ENCODE peak calls at places on chromosomes 6 and 20, in five cellular contexts. Z is PC-3, E is GM23248, K is neural progenitor cell, H is SK-N-SH. F is an unnamed sample.

GRCh38 chr6:13278184-13278583 is 50.2 kb downstream of the TBC1D7 start:
- DNase-seq in Z (no peak), E (no peak), K (peak; percentile 56), H (peak; percentile 48), F (peak; percentile 30)

GRCh38 chr20:49318430-49319203 is 40.8 kb upstream of the ZNFX1 start:
- DNase-seq in Z (no peak), E (peak; percentile 23), K (peak; percentile 57), H (peak; percentile 67), F (no peak)

GRCh38 chr20:62887147-62887859 is 25.7 kb upstream of the TCFL5 start:
- DNase-seq in Z (peak; percentile 39), E (peak; percentile 94), K (no peak), H (peak; percentile 80), F (no peak)

GRCh38 chr6:96522469-96523009 is 933 bp downstream of the UFL1 start:
- DNase-seq in Z (no peak), E (peak; percentile 47), K (no peak), H (peak; percentile 7), F (peak; percentile 22)

GRCh38 chr6:89999154-89999553 is 104.9 kb downstream of the GJA10 start:
- DNase-seq in Z (no peak), E (peak; percentile 57), K (no peak), H (no peak), F (no peak)

GRCh38 chr20:31835977-31836852 is 9.2 kb downstream of the FOXS1 start:
- DNase-seq in Z (peak; percentile 94), E (peak; percentile 97), K (no peak), H (peak; percentile 57), F (peak; percentile 86)

GRCh38 chr6:169169941-169170582 is 83.6 kb downstream of the THBS2 start:
- DNase-seq in Z (no peak), E (no peak), K (no peak), H (no peak), F (no peak)

GRCh38 chr6:117449549-117450439 is 24.1 kb upstream of the ROS1 start:
- DNase-seq in Z (peak; percentile 77), E (peak; percentile 82), K (peak; percentile 77), H (peak; percentile 21), F (peak; percentile 67)

GRCh38 chr20:2752631-2753455 is 47.6 kb downstream of the CPXM1 start:
- DNase-seq in Z (peak; percentile 50), E (peak; percentile 70), K (peak; percentile 90), H (no peak), F (peak; percentile 42)

GRCh38 chr20:9323622-9324021 is 190.8 kb upstream of the LAMP5 start:
- DNase-seq in Z (peak; percentile 39), E (peak; percentile 32), K (peak; percentile 41), H (peak; percentile 16), F (no peak)

GRCh38 chr20:663315-664090 is 10.5 kb upstream of the SRXN1 start:
- DNase-seq in Z (no peak), E (peak; percentile 47), K (peak; percentile 26), H (no peak), F (no peak)

GRCh38 chr6:50853924-50854323 is 35.3 kb downstream of the TFAP2B start:
- DNase-seq in Z (no peak), E (no peak), K (no peak), H (no peak), F (no peak)

GRCh38 chr6:14210077-14210476 is 92.5 kb downstream of the CD83 start:
- DNase-seq in Z (no peak), E (no peak), K (no peak), H (peak; percentile 4), F (no peak)

GRCh38 chr20:45330476-45330875 is 17.7 kb downstream of the SDC4 start:
- DNase-seq in Z (no peak), E (no peak), K (no peak), H (no peak), F (no peak)

GRCh38 chr6:50804283-50804682 is 14.4 kb upstream of the TFAP2B start:
- DNase-seq in Z (no peak), E (no peak), K (no peak), H (no peak), F (no peak)

GRCh38 chr6:1605822-1606532 is 3.7 kb upstream of the FOXC1 start:
- DNase-seq in Z (no peak), E (peak; percentile 50), K (peak; percentile 56), H (no peak), F (no peak)

GRCh38 chr20:8424010-8424409 is 291.9 kb downstream of the PLCB1 start:
- DNase-seq in Z (no peak), E (peak; percentile 21), K (no peak), H (no peak), F (no peak)

GRCh38 chr20:37111926-37112455 is 16.2 kb upstream of the RBL1 start:
- DNase-seq in Z (no peak), E (peak; percentile 11), K (no peak), H (no peak), F (no peak)

GRCh38 chr6:141598487-141598886 is 534.2 kb upstream of the GJE1 start:
- DNase-seq in Z (peak; percentile 11), E (peak; percentile 46), K (no peak), H (no peak), F (no peak)

GRCh38 chr20:48625136-48625900 is 202.5 kb downstream of the PREX1 start:
- DNase-seq in Z (no peak), E (no peak), K (no peak), H (no peak), F (no peak)

GRCh38 chr6:36076178-36077088 is 48.8 kb downstream of the MAPK14 start:
- DNase-seq in Z (no peak), E (no peak), K (no peak), H (no peak), F (no peak)

GRCh38 chr6:119328254-119328653 is 21.3 kb downstream of the MAN1A1 start:
- DNase-seq in Z (no peak), E (no peak), K (no peak), H (no peak), F (no peak)

GRCh38 chr6:119326291-119327005 is 23.1 kb downstream of the MAN1A1 start:
- DNase-seq in Z (no peak), E (no peak), K (no peak), H (no peak), F (no peak)

GRCh38 chr6:119328866-119329806 is 20.4 kb downstream of the MAN1A1 start:
- DNase-seq in Z (no peak), E (no peak), K (no peak), H (peak; percentile 38), F (no peak)

GRCh38 chr6:119325559-119326240 is 23.9 kb downstream of the MAN1A1 start:
- DNase-seq in Z (no peak), E (no peak), K (no peak), H (no peak), F (no peak)

DNA sequence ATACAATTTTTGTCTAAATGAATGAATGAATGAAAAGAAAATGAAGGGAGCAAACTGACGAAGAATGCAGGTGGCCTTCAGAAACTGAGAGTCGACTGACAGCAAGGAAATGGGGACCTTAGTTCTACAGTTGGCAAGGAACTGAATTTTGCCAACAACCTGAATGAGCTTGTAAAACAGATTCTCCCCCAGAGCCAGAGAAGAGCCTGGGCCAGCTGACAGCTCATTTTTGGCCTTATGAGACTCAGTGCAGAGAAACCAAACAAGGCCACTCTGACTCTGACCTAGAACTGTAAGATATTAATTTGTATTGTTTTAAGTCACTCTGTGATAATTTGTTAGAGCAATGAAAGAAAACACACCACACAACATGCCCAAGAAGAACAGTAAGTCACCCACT is 21.8 kb downstream of the MAN1A1 start:
- DNase-seq in Z (no peak), E (no peak), K (no peak), H (no peak), F (peak; percentile 47)
- H3F3A ChIP-seq in Z (no peaks in the 10 kb centered on the region), E (no peaks in the 10 kb centered on the region), K (no peaks in the 10 kb centered on the region), H (no peaks in the 10 kb centered on the region), F (peaks cover 3% of the 10 kb centered on the region)

DNA sequence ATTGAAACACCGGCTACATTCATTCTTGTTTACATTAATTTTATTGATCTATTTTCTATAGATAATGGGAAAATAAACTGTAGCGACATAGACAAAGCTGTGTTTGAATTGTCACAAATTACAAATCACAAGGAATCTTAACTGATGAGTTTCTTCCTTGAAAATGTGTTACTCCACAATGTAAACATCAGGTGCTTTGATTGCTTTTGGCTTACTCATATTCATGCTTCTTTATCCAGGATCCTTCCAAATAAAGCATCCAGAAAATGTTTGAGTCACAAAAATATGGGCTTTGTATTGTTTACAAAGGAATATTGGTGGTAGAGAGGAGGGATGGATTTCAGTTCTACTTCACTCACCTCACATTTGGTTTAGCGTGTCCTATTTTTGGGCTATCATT is 64.0 kb downstream of the BMP2 start:
- DNase-seq in Z (peak; percentile 47), E (no peak), K (no peak), H (no peak), F (no peak)
- TF ChIP-seq EZH2phosphoT487 in Z (no peak), E (no peak), K (no peak), H (no peak), F (no peak)

GRCh38 chr6:44074383-44075136 is 52.7 kb downstream of the MRPL14 start:
- DNase-seq in Z (peak; percentile 86), E (peak; percentile 91), K (peak; percentile 88), H (peak; percentile 83), F (peak; percentile 83)

GRCh38 chr6:44076016-44076365 is 51.3 kb downstream of the MRPL14 start:
- DNase-seq in Z (no peak), E (no peak), K (no peak), H (no peak), F (no peak)

GRCh38 chr6:44076366-44077200 is 50.7 kb downstream of the MRPL14 start:
- DNase-seq in Z (no peak), E (peak; percentile 51), K (peak; percentile 73), H (peak; percentile 91), F (no peak)

GRCh38 chr6:44073612-44074382 is 53.5 kb downstream of the MRPL14 start:
- DNase-seq in Z (no peak), E (peak; percentile 65), K (no peak), H (peak; percentile 66), F (peak; percentile 20)

DNA sequence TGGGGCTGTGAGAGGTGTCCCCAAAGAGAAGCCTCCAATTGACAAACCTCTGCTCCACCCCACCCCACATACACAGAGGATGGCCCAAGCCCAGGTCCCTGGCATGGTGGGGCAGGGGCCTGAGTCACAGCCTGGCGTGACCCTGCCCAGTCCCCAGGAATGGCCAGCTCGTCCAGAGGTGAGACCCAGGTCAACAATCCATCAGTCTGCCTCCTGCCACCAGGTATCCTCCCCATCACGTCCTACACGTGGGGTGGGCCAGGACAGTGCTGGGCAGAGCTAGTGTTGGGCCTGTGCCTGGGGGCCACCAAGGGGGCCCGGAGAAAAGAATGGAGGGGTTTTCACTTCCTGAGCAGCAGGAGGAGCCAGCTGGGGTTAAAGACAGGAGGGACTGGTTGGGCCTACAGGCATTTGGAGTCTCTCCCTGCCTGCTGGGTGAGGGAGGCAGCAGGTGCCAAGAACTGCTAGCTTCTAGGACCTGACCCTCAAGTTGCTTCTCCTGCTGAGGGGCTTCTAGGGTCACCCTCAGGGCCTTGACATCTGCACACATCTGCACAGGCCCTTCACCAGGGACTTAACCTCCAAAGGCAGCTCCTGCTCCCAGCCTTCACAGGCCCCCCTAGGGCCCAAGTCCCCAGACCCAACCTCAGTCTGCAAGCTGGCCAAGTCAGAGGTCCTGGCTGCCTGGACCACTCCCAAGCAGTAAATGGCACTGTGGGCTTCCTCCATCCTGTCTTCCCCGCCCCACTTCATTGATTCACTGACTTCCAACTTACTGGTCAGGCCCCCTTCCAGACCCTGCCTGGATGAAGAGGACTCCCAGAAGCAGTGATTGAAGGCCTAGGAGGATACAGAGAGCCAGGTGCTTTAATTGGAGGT is 51.9 kb downstream of the MRPL14 start:
- DNase-seq in Z (no peak), E (no peak), K (no peak), H (no peak), F (no peak)
- H3F3A ChIP-seq in Z (no peaks in the 10 kb centered on the region), E (peaks cover 25% of the 10 kb centered on the region), K (peaks cover 54% of the 10 kb centered on the region), H (peaks cover 23% of the 10 kb centered on the region), F (peaks cover 19% of the 10 kb centered on the region)

DNA sequence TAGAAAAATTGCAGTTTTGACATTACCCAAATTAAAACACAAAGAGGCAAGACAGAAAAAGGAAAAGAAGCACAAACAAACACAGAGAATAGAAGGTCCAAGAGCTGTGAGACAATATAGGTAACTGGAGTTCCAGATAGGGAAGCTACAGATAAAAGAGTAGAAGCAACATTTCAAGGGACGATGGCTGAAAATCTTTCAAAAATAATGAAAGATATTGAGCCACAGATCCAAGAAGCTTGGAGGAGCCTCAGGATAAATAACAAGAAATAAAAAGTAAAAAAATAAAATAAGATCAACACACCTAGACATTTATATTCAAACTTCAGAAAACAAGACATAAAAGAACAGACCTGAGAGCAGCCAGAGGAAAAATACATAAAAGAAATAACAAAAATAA is 164.9 kb downstream of the FNDC1 start:
- DNase-seq in Z (no peak), E (no peak), K (no peak), H (no peak), F (no peak)
- TF ChIP-seq EZH2phosphoT487 in Z (no peak), E (no peak), K (no peak), H (no peak), F (no peak)